ENCODE peak calls at places on chromosomes 6 and 20, in seven cellular contexts. Y, A, N, L, I, O and W are unnamed samples.

GRCh38 chr6:3841711-3842565 is 7.2 kb upstream of the FAM50B start:
- DNase-seq in Y (no peak), A (no peak), N (no peak), L (no peak), I (no peak), O (no peak), W (no peak)

GRCh38 chr6:40347571-40348011 is 239.6 kb downstream of the LRFN2 start:
- DNase-seq in Y (no peak), A (no peak), N (no peak), L (no peak), I (no peak), O (no peak), W (no peak)

GRCh38 chr6:113882341-113882740 is 25.2 kb downstream of the MARCKS start:
- DNase-seq in Y (no peak), A (no peak), N (no peak), L (no peak), I (no peak), O (no peak), W (no peak)

GRCh38 chr6:111566222-111566717 is 39.4 kb downstream of the TRAF3IP2 start:
- DNase-seq in Y (no peak), A (no peak), N (no peak), L (no peak), I (no peak), O (no peak), W (no peak)

GRCh38 chr6:46606318-46606717 is 46.3 kb downstream of the CYP39A1 start:
- DNase-seq in Y (no peak), A (no peak), N (no peak), L (no peak), I (no peak), O (no peak), W (no peak)

GRCh38 chr20:62063601-62063980 is 2.1 kb downstream of the TAF4 start:
- DNase-seq in Y (no peak), A (peak; percentile 14), N (no peak), L (no peak), I (no peak), O (no peak), W (no peak)

GRCh38 chr20:1479831-1480595 is 11.2 kb downstream of the SIRPB2 start:
- DNase-seq in Y (no peak), A (no peak), N (no peak), L (no peak), I (no peak), O (no peak), W (no peak)

GRCh38 chr20:24701668-24702067 is 232.2 kb downstream of the SYNDIG1 start:
- DNase-seq in Y (no peak), A (no peak), N (no peak), L (no peak), I (no peak), O (no peak), W (no peak)

GRCh38 chr6:149211046-149211571 is 106.4 kb upstream of the TAB2 start:
- DNase-seq in Y (no peak), A (no peak), N (no peak), L (peak; percentile 39), I (no peak), O (no peak), W (no peak)

GRCh38 chr6:68691120-68691519 is 56.0 kb downstream of the ADGRB3 start:
- DNase-seq in Y (no peak), A (no peak), N (no peak), L (no peak), I (no peak), O (no peak), W (no peak)